ENCODE peak calls at places on chromosomes 11 and 22, in six cellular contexts. One of them, this sample, is unnamed.

GRCh38 chr11:12993626-12994025 is 15.5 kb upstream of the RASSF10 start:
- DNase-seq in tibial nerve: no peak
- DNase-seq in heart right ventricle: no peak
- DNase-seq in GM23248: no peak
- DNase-seq in fibroblast of lung: no peak
- DNase-seq in SJCRH30: no peak
- DNase-seq in this sample: no peak

GRCh38 chr22:44975444-44976262 is 34.2 kb downstream of the PHF21B start:
- DNase-seq in tibial nerve: peak; percentile 67
- DNase-seq in fibroblast of lung: peak; percentile 78
- DNase-seq in SJCRH30: peak; percentile 85
- DNase-seq in heart right ventricle: peak; percentile 82
- DNase-seq in GM23248: peak; percentile 89
- DNase-seq in this sample: peak; percentile 69

GRCh38 chr11:89293966-89294679 is 116.4 kb downstream of the TYR start:
- DNase-seq in SJCRH30: peak; percentile 1
- DNase-seq in heart right ventricle: no peak
- DNase-seq in GM23248: peak; percentile 29
- DNase-seq in tibial nerve: no peak
- DNase-seq in fibroblast of lung: peak; percentile 35
- DNase-seq in this sample: no peak

GRCh38 chr11:41307371-41308080 is 151.9 kb downstream of the LRRC4C start:
- DNase-seq in fibroblast of lung: no peak
- DNase-seq in SJCRH30: no peak
- DNase-seq in heart right ventricle: no peak
- DNase-seq in tibial nerve: no peak
- DNase-seq in GM23248: no peak
- DNase-seq in this sample: no peak

GRCh38 chr11:96567193-96567592 is 177.4 kb downstream of the JRKL start:
- DNase-seq in SJCRH30: no peak
- DNase-seq in heart right ventricle: no peak
- DNase-seq in fibroblast of lung: peak; percentile 17
- DNase-seq in GM23248: peak; percentile 5
- DNase-seq in tibial nerve: no peak
- DNase-seq in this sample: no peak

GRCh38 chr11:75514596-75514995 is 11.1 kb downstream of the GDPD5 start:
- DNase-seq in fibroblast of lung: no peak
- DNase-seq in tibial nerve: no peak
- DNase-seq in SJCRH30: no peak
- DNase-seq in heart right ventricle: no peak
- DNase-seq in GM23248: no peak
- DNase-seq in this sample: no peak

GRCh38 chr11:134272381-134273316 is 3.5 kb upstream of the GLB1L3 start:
- DNase-seq in fibroblast of lung: peak; percentile 83
- DNase-seq in heart right ventricle: no peak
- DNase-seq in SJCRH30: peak; percentile 19
- DNase-seq in GM23248: peak; percentile 41
- DNase-seq in tibial nerve: no peak
- DNase-seq in this sample: no peak

GRCh38 chr11:110435780-110436717 is 6.3 kb downstream of the FDX1 start:
- DNase-seq in fibroblast of lung: peak; percentile 37
- DNase-seq in GM23248: peak; percentile 40
- DNase-seq in SJCRH30: no peak
- DNase-seq in heart right ventricle: no peak
- DNase-seq in tibial nerve: no peak
- DNase-seq in this sample: no peak

GRCh38 chr11:114762437-114762836 is 84.1 kb downstream of the NXPE2 start:
- DNase-seq in SJCRH30: peak; percentile 30
- DNase-seq in fibroblast of lung: peak; percentile 69
- DNase-seq in GM23248: peak; percentile 75
- DNase-seq in heart right ventricle: peak; percentile 61
- DNase-seq in tibial nerve: peak; percentile 50
- DNase-seq in this sample: no peak

GRCh38 chr22:44600386-44600785 is 101.6 kb upstream of the PRR5 start:
- DNase-seq in fibroblast of lung: no peak
- DNase-seq in heart right ventricle: no peak
- DNase-seq in GM23248: no peak
- DNase-seq in SJCRH30: no peak
- DNase-seq in tibial nerve: no peak
- DNase-seq in this sample: no peak

GRCh38 chr11:64876835-64877341 is 1.5 kb downstream of the EHD1 start:
- DNase-seq in tibial nerve: no peak
- DNase-seq in GM23248: peak; percentile 79
- DNase-seq in fibroblast of lung: no peak
- DNase-seq in heart right ventricle: no peak
- DNase-seq in SJCRH30: no peak
- DNase-seq in this sample: no peak

GRCh38 chr22:18998998-18999397 is 62.9 kb upstream of the PRODH start:
- DNase-seq in SJCRH30: no peak
- DNase-seq in tibial nerve: no peak
- DNase-seq in GM23248: peak; percentile 5
- DNase-seq in heart right ventricle: no peak
- DNase-seq in fibroblast of lung: no peak
- DNase-seq in this sample: no peak

GRCh38 chr11:19329910-19330309 is 89.2 kb upstream of the E2F8 start:
- DNase-seq in fibroblast of lung: no peak
- DNase-seq in SJCRH30: no peak
- DNase-seq in heart right ventricle: no peak
- DNase-seq in GM23248: no peak
- DNase-seq in tibial nerve: no peak
- DNase-seq in this sample: no peak
- H3K27ac ChIP-seq in fibroblast of lung: no peak overlapping the region
- H3K27ac ChIP-seq in SJCRH30: no peak overlapping the region
- H3K27ac ChIP-seq in heart right ventricle: no peak overlapping the region
- H3K27ac ChIP-seq in GM23248: no peak overlapping the region
- H3K27ac ChIP-seq in tibial nerve: no peak overlapping the region
- H3K27ac ChIP-seq in this sample: no peak overlapping the region

GRCh38 chr22:46350646-46351045 is 15.1 kb downstream of the TRMU start:
- DNase-seq in fibroblast of lung: no peak
- DNase-seq in GM23248: no peak
- DNase-seq in SJCRH30: no peak
- DNase-seq in heart right ventricle: no peak
- DNase-seq in tibial nerve: no peak
- DNase-seq in this sample: no peak

GRCh38 chr22:46348099-46348695 is 12.7 kb downstream of the TRMU start:
- DNase-seq in GM23248: no peak
- DNase-seq in SJCRH30: no peak
- DNase-seq in tibial nerve: no peak
- DNase-seq in heart right ventricle: no peak
- DNase-seq in fibroblast of lung: no peak
- DNase-seq in this sample: no peak

GRCh38 chr22:46350111-46350510 is 14.6 kb downstream of the TRMU start:
- DNase-seq in GM23248: no peak
- DNase-seq in tibial nerve: no peak
- DNase-seq in fibroblast of lung: no peak
- DNase-seq in SJCRH30: no peak
- DNase-seq in heart right ventricle: no peak
- DNase-seq in this sample: no peak

GRCh38 chr22:46349681-46350080 is 14.2 kb downstream of the TRMU start:
- DNase-seq in fibroblast of lung: no peak
- DNase-seq in SJCRH30: no peak
- DNase-seq in GM23248: no peak
- DNase-seq in heart right ventricle: no peak
- DNase-seq in tibial nerve: no peak
- DNase-seq in this sample: no peak

DNA sequence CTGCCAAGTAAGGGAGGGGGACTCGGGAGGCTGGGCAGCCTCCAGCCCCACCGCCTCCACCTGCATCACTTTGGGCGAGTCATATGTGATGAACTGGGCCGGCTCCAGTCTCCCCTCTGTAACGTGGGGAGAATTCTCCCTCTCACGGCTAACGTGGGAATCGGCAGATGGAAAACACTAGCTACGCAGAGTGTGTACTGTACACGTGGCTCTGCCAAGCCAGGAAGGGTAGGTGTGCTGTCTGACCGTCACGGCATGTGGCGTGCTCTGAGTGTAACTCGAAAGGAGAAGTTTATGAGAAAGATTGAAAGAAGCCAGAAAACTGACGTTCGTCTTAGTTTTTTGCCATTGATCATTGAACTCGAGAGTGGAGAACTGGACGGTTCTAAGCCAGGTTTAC is 13.7 kb downstream of the TRMU start:
- DNase-seq in SJCRH30: no peak
- DNase-seq in fibroblast of lung: no peak
- DNase-seq in GM23248: no peak
- DNase-seq in heart right ventricle: no peak
- DNase-seq in tibial nerve: no peak
- DNase-seq in this sample: no peak
- H3K27ac ChIP-seq in SJCRH30: no peak overlapping the region
- H3K27ac ChIP-seq in fibroblast of lung: no peak overlapping the region
- H3K27ac ChIP-seq in GM23248: no peak overlapping the region
- H3K27ac ChIP-seq in heart right ventricle: peak overlapping the region; percentile 50
- H3K27ac ChIP-seq in tibial nerve: no peak overlapping the region
- H3K27ac ChIP-seq in this sample: no peak overlapping the region

GRCh38 chr11:100801225-100801999 is 114.3 kb downstream of the ARHGAP42 start:
- DNase-seq in fibroblast of lung: no peak
- DNase-seq in heart right ventricle: no peak
- DNase-seq in tibial nerve: no peak
- DNase-seq in GM23248: no peak
- DNase-seq in SJCRH30: no peak
- DNase-seq in this sample: no peak
- H3K27ac ChIP-seq in fibroblast of lung: no peak overlapping the region
- H3K27ac ChIP-seq in heart right ventricle: no peak overlapping the region
- H3K27ac ChIP-seq in tibial nerve: no peak overlapping the region
- H3K27ac ChIP-seq in GM23248: no peak overlapping the region
- H3K27ac ChIP-seq in SJCRH30: no peak overlapping the region
- H3K27ac ChIP-seq in this sample: no peak overlapping the region

GRCh38 chr22:22388494-22388893 is 120.0 kb downstream of the ZNF280B start:
- DNase-seq in GM23248: no peak
- DNase-seq in heart right ventricle: no peak
- DNase-seq in tibial nerve: no peak
- DNase-seq in SJCRH30: no peak
- DNase-seq in fibroblast of lung: no peak
- DNase-seq in this sample: no peak

GRCh38 chr22:22391543-22391942 is 117.0 kb downstream of the ZNF280B start:
- DNase-seq in fibroblast of lung: no peak
- DNase-seq in GM23248: no peak
- DNase-seq in tibial nerve: no peak
- DNase-seq in heart right ventricle: no peak
- DNase-seq in SJCRH30: no peak
- DNase-seq in this sample: no peak

GRCh38 chr22:22392131-22392530 is 116.4 kb downstream of the ZNF280B start:
- DNase-seq in fibroblast of lung: no peak
- DNase-seq in GM23248: no peak
- DNase-seq in tibial nerve: no peak
- DNase-seq in heart right ventricle: no peak
- DNase-seq in SJCRH30: no peak
- DNase-seq in this sample: no peak

GRCh38 chr22:22388055-22388454 is 120.5 kb downstream of the ZNF280B start:
- DNase-seq in SJCRH30: peak; percentile 63
- DNase-seq in tibial nerve: no peak
- DNase-seq in fibroblast of lung: no peak
- DNase-seq in heart right ventricle: no peak
- DNase-seq in GM23248: no peak
- DNase-seq in this sample: no peak

DNA sequence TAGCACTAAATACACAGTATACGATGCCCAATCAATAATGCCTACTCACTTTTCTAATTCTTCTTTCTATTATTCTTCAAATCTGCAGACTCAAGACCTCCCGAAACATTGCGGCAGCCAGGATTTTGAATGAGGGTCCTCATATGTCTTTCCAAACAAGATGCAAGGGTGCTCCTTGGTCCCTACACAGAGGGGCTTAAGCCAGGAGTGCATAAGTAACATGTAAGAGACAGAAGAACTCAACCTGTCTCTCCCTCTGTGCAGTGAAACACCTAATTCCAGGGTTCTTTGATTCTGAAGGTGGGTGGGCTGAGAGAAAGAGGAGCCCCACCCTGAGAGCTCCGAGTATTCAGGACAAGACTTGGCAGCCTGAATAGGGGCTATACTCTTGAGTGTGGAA is 117.6 kb downstream of the ZNF280B start:
- DNase-seq in fibroblast of lung: no peak
- DNase-seq in heart right ventricle: no peak
- DNase-seq in GM23248: no peak
- DNase-seq in tibial nerve: no peak
- DNase-seq in SJCRH30: no peak
- DNase-seq in this sample: no peak
- H3K27ac ChIP-seq in fibroblast of lung: no peak overlapping the region
- H3K27ac ChIP-seq in heart right ventricle: no peak overlapping the region
- H3K27ac ChIP-seq in GM23248: no peak overlapping the region
- H3K27ac ChIP-seq in tibial nerve: no peak overlapping the region
- H3K27ac ChIP-seq in SJCRH30: no peak overlapping the region
- H3K27ac ChIP-seq in this sample: no peak overlapping the region

DNA sequence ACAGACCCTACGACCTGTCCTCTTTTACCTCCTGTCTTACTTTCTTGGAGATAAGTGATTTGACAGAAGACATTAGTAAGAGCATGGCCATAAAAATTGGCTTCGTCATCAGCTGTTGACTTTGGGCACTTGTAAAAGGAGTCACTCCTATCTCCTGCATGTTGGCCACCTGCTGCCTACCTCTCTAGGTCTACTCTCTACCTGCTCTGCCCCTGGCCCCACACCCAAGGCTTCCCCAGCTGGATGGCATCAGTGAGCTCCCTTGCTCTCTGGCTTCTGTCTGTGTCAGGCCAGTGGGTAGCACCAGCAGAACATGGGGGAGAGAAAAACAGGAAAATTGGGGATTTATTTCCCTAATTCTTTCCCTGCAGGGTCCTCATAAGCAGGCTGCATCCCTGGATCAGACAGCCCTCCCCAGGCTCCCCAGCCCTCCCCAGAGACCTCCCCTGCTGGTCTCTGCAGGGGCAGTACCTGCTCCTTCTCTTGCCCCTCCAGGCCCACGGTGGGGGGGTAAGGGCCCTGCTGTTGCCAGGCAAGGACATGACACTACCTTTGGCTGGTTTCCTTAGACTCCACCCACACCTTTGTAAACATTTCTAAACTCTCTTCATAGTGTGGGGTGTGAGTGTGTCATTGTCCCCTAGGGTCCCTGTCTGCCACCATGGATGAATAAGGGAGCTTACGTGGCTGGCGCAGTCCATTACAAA is 157.0 kb upstream of the NECTIN1 start:
- DNase-seq in GM23248: no peak
- DNase-seq in fibroblast of lung: no peak
- DNase-seq in heart right ventricle: no peak
- DNase-seq in SJCRH30: no peak
- DNase-seq in tibial nerve: no peak
- DNase-seq in this sample: no peak
- H3K27ac ChIP-seq in GM23248: no peak overlapping the region
- H3K27ac ChIP-seq in fibroblast of lung: no peak overlapping the region
- H3K27ac ChIP-seq in heart right ventricle: no peak overlapping the region
- H3K27ac ChIP-seq in SJCRH30: no peak overlapping the region
- H3K27ac ChIP-seq in tibial nerve: no peak overlapping the region
- H3K27ac ChIP-seq in this sample: no peak overlapping the region

GRCh38 chr11:11807811-11808210 is 34.0 kb upstream of the USP47 start:
- DNase-seq in GM23248: no peak
- DNase-seq in heart right ventricle: no peak
- DNase-seq in SJCRH30: no peak
- DNase-seq in tibial nerve: no peak
- DNase-seq in fibroblast of lung: no peak
- DNase-seq in this sample: no peak
- H3K27ac ChIP-seq in GM23248: no peak overlapping the region
- H3K27ac ChIP-seq in heart right ventricle: no peak overlapping the region
- H3K27ac ChIP-seq in SJCRH30: peak overlapping the region; percentile 82
- H3K27ac ChIP-seq in tibial nerve: peak overlapping the region; percentile 77
- H3K27ac ChIP-seq in fibroblast of lung: no peak overlapping the region
- H3K27ac ChIP-seq in this sample: peak overlapping the region; percentile 97

GRCh38 chr11:76781046-76781801 is 1.9 kb upstream of the TSKU start:
- DNase-seq in SJCRH30: no peak
- DNase-seq in GM23248: no peak
- DNase-seq in heart right ventricle: no peak
- DNase-seq in tibial nerve: no peak
- DNase-seq in fibroblast of lung: no peak
- DNase-seq in this sample: no peak
- H3K27ac ChIP-seq in SJCRH30: no peak overlapping the region
- H3K27ac ChIP-seq in GM23248: no peak overlapping the region
- H3K27ac ChIP-seq in heart right ventricle: no peak overlapping the region
- H3K27ac ChIP-seq in tibial nerve: peak overlapping the region; percentile 96
- H3K27ac ChIP-seq in fibroblast of lung: no peak overlapping the region
- H3K27ac ChIP-seq in this sample: no peak overlapping the region